ENCODE peak calls at places on chromosomes 2 and 18, in eight cellular contexts. E is HCT116, A is hepatocyte, W is PC-9, S is H1, D is GM23248, F is K562, X is neural progenitor cell. N is an unnamed sample.

GRCh38 chr2:236663267-236663666 is 93.6 kb downstream of the ACKR3 start:
- DNase-seq in E (no peak), A (peak; percentile 40), W (no peak), S (no peak), D (peak; percentile 58), F (no peak), X (no peak), N (peak; percentile 40)

GRCh38 chr2:83957001-83957400 is 502.1 kb downstream of the SUCLG1 start:
- DNase-seq in E (no peak), A (no peak), W (no peak), S (no peak), D (no peak), F (no peak), X (no peak), N (no peak)

GRCh38 chr2:75603477-75603876 is 42.7 kb upstream of the EVA1A start:
- DNase-seq in E (no peak), A (no peak), W (no peak), S (no peak), D (peak; percentile 73), F (no peak), X (no peak), N (no peak)

GRCh38 chr2:190478572-190478971 is 56.0 kb downstream of the NEMP2 start:
- DNase-seq in E (no peak), A (no peak), W (no peak), S (no peak), D (no peak), F (no peak), X (no peak), N (no peak)

GRCh38 chr2:68925298-68925885 is 27.3 kb downstream of the GKN2 start:
- DNase-seq in E (peak; percentile 48), A (peak; percentile 67), W (peak; percentile 46), S (no peak), D (peak; percentile 62), F (peak; percentile 68), X (peak; percentile 68), N (peak; percentile 45)

GRCh38 chr2:70089220-70089945 is 2.1 kb downstream of the PCBP1 start:
- DNase-seq in E (no peak), A (peak; percentile 48), W (peak; percentile 25), S (no peak), D (peak; percentile 41), F (peak; percentile 65), X (peak; percentile 56), N (no peak)

GRCh38 chr2:74536166-74536950 is 6.6 kb downstream of the HTRA2 start:
- DNase-seq in E (no peak), A (no peak), W (no peak), S (no peak), D (no peak), F (no peak), X (no peak), N (no peak)

GRCh38 chr2:162636206-162636728 is 202.3 kb downstream of the KCNH7 start:
- DNase-seq in E (no peak), A (no peak), W (no peak), S (no peak), D (no peak), F (no peak), X (no peak), N (no peak)

GRCh38 chr18:50636366-50637057 is 76.6 kb downstream of the MAPK4 start:
- DNase-seq in E (no peak), A (no peak), W (no peak), S (no peak), D (no peak), F (no peak), X (no peak), N (no peak)

GRCh38 chr2:55843096-55843991 is 80.2 kb downstream of the EFEMP1 start:
- DNase-seq in E (no peak), A (peak; percentile 87), W (peak; percentile 39), S (no peak), D (peak; percentile 98), F (no peak), X (no peak), N (peak; percentile 99)

GRCh38 chr2:220337611-220338440 is 710.4 kb downstream of the SLC4A3 start:
- DNase-seq in E (no peak), A (no peak), W (no peak), S (no peak), D (no peak), F (no peak), X (no peak), N (no peak)

GRCh38 chr2:42696987-42697386 is 66.9 kb downstream of the OXER1 start:
- DNase-seq in E (no peak), A (no peak), W (no peak), S (no peak), D (no peak), F (no peak), X (no peak), N (no peak)

GRCh38 chr2:122523143-122523542 is 767.7 kb downstream of the TSN start:
- DNase-seq in E (no peak), A (no peak), W (no peak), S (no peak), D (no peak), F (no peak), X (no peak), N (no peak)

GRCh38 chr2:73914667-73915066 is 12.0 kb upstream of the DGUOK start:
- DNase-seq in E (no peak), A (no peak), W (no peak), S (no peak), D (no peak), F (no peak), X (no peak), N (no peak)

GRCh38 chr18:7608174-7608550 is 41.0 kb downstream of the PTPRM start:
- DNase-seq in E (no peak), A (no peak), W (no peak), S (no peak), D (peak; percentile 24), F (no peak), X (no peak), N (peak; percentile 69)

GRCh38 chr18:7605705-7606104 is 38.6 kb downstream of the PTPRM start:
- DNase-seq in E (no peak), A (no peak), W (no peak), S (no peak), D (no peak), F (no peak), X (no peak), N (no peak)

GRCh38 chr18:7608798-7609197 is 41.7 kb downstream of the PTPRM start:
- DNase-seq in E (no peak), A (no peak), W (no peak), S (no peak), D (peak; percentile 65), F (no peak), X (no peak), N (peak; percentile 29)

GRCh38 chr18:7609617-7610016 is 42.5 kb downstream of the PTPRM start:
- DNase-seq in E (no peak), A (no peak), W (no peak), S (no peak), D (peak; percentile 21), F (no peak), X (no peak), N (no peak)

GRCh38 chr18:7607535-7608173 is 40.5 kb downstream of the PTPRM start:
- DNase-seq in E (no peak), A (no peak), W (no peak), S (no peak), D (no peak), F (no peak), X (no peak), N (no peak)
- H2AFZ ChIP-seq in E (no peak overlapping the region), A (no peak overlapping the region), W (no peak overlapping the region), S (no peak overlapping the region), D (no peak overlapping the region), F (no peak overlapping the region), X (no peak overlapping the region), N (no peak overlapping the region)

GRCh38 chr18:22175326-22175725 is 5.9 kb downstream of the GATA6 start:
- DNase-seq in E (no peak), A (no peak), W (no peak), S (no peak), D (no peak), F (no peak), X (no peak), N (no peak)
- TF ChIP-seq EZH2 in E (no peak), A (no peak), W (no peak), S (no peak), D (no peak), F (no peak), X (no peak), N (no peak)

DNA sequence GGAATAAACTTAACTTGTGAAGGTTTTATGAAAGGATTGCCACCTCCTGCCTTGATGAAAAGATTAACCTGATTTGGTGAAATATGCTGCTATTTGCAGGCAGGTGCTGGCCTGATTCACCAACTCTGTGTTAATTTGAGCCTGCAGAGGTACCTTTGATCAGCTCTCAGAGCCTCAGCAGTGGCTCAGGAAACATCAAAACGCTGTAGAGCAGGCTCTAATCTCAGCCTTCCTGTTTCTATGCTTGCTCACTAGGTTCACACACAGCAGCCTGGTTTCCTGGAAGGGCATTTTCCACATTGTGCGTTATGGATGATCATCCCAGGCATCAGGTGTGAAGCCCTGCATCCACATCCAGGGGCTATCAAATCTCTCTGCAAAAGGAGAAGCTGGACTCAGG is 16.9 kb downstream of the TGIF1 start:
- DNase-seq in E (no peak), A (no peak), W (no peak), S (no peak), D (no peak), F (no peak), X (peak; percentile 30), N (no peak)
- H3K4me2 ChIP-seq in E (no peak overlapping the region), A (no peak overlapping the region), W (no peak overlapping the region), S (no peak overlapping the region), D (peak overlapping the region; percentile 64), F (no peak overlapping the region), X (peak overlapping the region; percentile 4), N (no peak overlapping the region)

GRCh38 chr2:145789636-145790035 is 1269.7 kb upstream of the ZEB2 start:
- DNase-seq in E (no peak), A (no peak), W (no peak), S (no peak), D (no peak), F (no peak), X (no peak), N (no peak)
- H2AFZ ChIP-seq in E (no peak overlapping the region), A (no peak overlapping the region), W (no peak overlapping the region), S (no peak overlapping the region), D (no peak overlapping the region), F (no peak overlapping the region), X (no peak overlapping the region), N (no peak overlapping the region)

N was measured in fibroblast of lung.